ENCODE peak calls at places on chromosome 4, in eight cellular contexts. B, N, M, X, T, J, W and V are unnamed samples.

GRCh38 chr4:60089546-60090273 is 1110.4 kb upstream of the ADGRL3 start:
- DNase-seq in B (no peak), J (no peak), N (no peak), X (no peak), M (no peak), W (no peak), T (no peak), V (no peak)

GRCh38 chr4:17562157-17562556 is 14.8 kb upstream of the LAP3 start:
- DNase-seq in T (no peak), M (no peak), W (no peak), N (no peak), B (no peak), X (no peak), J (no peak), V (no peak)

GRCh38 chr4:86895692-86896488 is 3.7 kb upstream of the C4orf36 start:
- DNase-seq in T (no peak), M (peak), N (peak), X (peak), B (no peak), J (peak), W (peak), V (peak)

GRCh38 chr4:108272566-108272965 is 103.8 kb upstream of the LEF1 start:
- DNase-seq in T (no peak), J (peak), M (no peak), X (no peak), N (no peak), B (no peak), W (peak), V (no peak)

GRCh38 chr4:168636506-168637176 is 139.8 kb downstream of the PALLD start:
- DNase-seq in N (no peak), X (no peak), M (no peak), J (peak), W (peak), B (no peak), T (no peak), V (no peak)

GRCh38 chr4:113052379-113052951 is 3.0 kb downstream of the ANK2 start:
- DNase-seq in J (peak), X (no peak), B (no peak), N (no peak), W (peak), M (no peak), T (peak), V (peak)

GRCh38 chr4:73732759-73733431 is 7.5 kb upstream of the CXCL8 start:
- DNase-seq in W (no peak), M (no peak), B (no peak), J (no peak), X (no peak), T (no peak), N (no peak), V (no peak)

GRCh38 chr4:1969928-1970723 is 38.6 kb downstream of the NELFA start:
- DNase-seq in W (no peak), X (no peak), J (no peak), T (no peak), M (no peak), B (no peak), N (no peak), V (no peak)

GRCh38 chr4:1465173-1466033 is 59.2 kb upstream of the NKX1-1 start:
- DNase-seq in J (no peak), M (no peak), X (no peak), N (no peak), B (no peak), W (no peak), T (no peak), V (no peak)

GRCh38 chr4:118835896-118836762 is at the start of gene SEC24D:
- DNase-seq in M (peak), N (peak), T (peak), X (peak), J (peak), B (peak), W (peak), V (peak)

GRCh38 chr4:89539374-89539773 is 231.8 kb upstream of the GPRIN3 start:
- DNase-seq in W (no peak), T (no peak), N (no peak), B (no peak), X (no peak), M (no peak), J (peak), V (no peak)

DNA sequence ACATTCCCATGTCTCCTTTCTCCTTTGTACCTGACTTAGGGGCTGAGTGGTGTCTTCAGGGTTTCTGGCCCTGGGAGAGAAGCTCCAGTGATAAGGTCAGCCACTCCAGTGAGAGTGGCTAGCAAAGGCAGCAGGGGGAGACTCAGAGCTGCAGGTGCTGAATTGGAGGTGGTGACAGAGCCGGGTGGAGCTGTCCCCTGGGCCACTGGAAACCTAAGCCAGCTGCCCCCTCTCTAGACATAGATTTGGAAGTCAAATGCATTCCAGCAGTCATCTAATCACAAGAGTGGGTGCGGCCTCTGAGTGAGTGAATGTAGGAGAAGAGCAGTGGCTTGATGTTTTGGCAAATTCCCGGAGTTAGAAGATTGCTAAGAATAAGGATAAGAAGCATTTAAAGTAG is 28.5 kb downstream of the TRIM2 start:
- DNase-seq in W (peak), N (peak), B (no peak), T (no peak), J (no peak), M (no peak), X (no peak), V (no peak)
- TF ChIP-seq CTCF in W (peak), N (no peak), B (no peak), T (peak), J (no peak), M (no peak), X (peak), V (no peak)

GRCh38 chr4:141254326-141254725 is 33.6 kb downstream of the ZNF330 start:
- DNase-seq in J (no peak), X (no peak), W (no peak), M (no peak), B (no peak), N (no peak), T (no peak), V (no peak)

GRCh38 chr4:141255016-141255415 is 34.3 kb downstream of the ZNF330 start:
- DNase-seq in M (no peak), X (no peak), N (no peak), T (no peak), W (no peak), B (no peak), J (no peak), V (no peak)

DNA sequence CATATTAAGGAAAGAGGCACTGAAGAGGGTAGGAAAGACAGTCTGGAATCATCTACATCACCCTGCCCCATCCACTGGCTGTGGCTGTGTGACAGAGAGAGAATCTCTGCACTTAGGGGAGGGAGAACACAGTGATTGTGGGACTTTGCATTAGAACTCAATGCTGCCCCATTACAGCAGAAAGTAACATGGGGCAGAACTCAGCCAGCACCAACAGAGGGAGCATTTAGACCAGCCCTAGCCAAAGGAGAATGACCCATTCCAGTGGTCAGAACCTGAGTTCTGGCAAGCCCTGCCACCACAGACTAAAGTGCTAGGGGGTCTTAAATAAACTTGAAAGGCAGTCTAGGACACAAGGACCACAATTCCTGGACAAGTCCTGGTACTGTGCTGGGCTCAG is 37.9 kb downstream of the ZNF330 start:
- DNase-seq in T (no peak), X (no peak), B (no peak), J (no peak), M (no peak), N (no peak), W (no peak), V (no peak)
- TF ChIP-seq CTCF in T (no peak), X (no peak), B (no peak), J (no peak), M (no peak), N (no peak), W (no peak), V (no peak)

GRCh38 chr4:4245172-4245571 is 2.9 kb downstream of the TMEM128 start:
- DNase-seq in X (no peak), T (no peak), M (no peak), N (no peak), W (no peak), B (no peak), J (no peak), V (no peak)

GRCh38 chr4:4247711-4248035 is 350 bp downstream of the TMEM128 start:
- DNase-seq in M (no peak), B (no peak), T (no peak), W (no peak), J (no peak), N (no peak), X (no peak), V (no peak)

GRCh38 chr4:4249876-4250275 is 1.9 kb upstream of the TMEM128 start:
- DNase-seq in J (no peak), W (no peak), T (no peak), M (no peak), N (no peak), B (no peak), X (no peak), V (no peak)

GRCh38 chr4:4248885-4249203 is 821 bp upstream of the TMEM128 start:
- DNase-seq in T (no peak), X (no peak), W (no peak), B (no peak), J (no peak), N (no peak), M (no peak), V (no peak)

GRCh38 chr4:4248036-4248884 is at the start of gene TMEM128:
- DNase-seq in N (peak), B (peak), M (peak), T (peak), J (peak), W (peak), X (peak), V (peak)
- TF ChIP-seq CTCF in N (no peak), B (no peak), M (peak), T (peak), J (peak), W (peak), X (peak), V (no peak)

DNA sequence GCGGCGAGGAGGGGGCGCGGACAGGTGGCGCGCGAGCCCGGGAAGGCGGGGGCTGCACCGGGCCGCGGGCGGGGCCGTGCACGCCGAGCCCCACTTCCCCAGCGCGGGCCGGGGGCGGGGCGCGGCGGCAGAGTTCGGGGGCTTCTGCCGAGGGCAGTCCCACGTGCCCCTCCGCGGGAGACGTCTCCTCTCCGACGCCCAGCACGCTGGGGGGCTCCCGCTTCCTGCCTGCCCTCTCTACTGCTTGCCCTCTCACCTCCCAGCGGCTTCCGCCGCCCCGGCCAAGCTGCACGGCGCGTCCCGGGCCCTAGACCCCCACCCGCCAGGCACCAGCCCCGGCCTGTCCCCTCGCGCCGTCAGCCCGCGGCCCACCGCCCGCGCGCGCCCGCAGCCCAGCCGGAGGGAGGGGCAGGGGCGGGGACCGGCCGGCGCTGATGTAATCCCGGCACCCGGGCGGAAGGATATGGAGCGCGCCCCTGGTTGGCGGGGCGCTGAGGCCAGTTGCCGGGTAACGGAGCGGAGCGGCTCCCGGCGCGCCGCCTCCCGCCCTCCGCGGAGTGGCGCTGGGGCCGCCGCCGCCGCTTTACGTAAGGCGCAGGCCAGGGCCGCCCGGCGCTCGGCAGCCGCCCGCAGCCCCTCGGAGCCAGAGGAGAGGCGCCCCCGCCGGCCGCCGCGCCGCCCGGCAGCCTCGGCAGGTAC is at the start of gene KIAA0232:
- DNase-seq in W (peak), N (peak), B (peak), J (peak), X (peak), M (peak), T (peak), V (peak)
- TF ChIP-seq CTCF in W (no peak), N (no peak), B (no peak), J (no peak), X (no peak), M (no peak), T (no peak), V (peak)

DNA sequence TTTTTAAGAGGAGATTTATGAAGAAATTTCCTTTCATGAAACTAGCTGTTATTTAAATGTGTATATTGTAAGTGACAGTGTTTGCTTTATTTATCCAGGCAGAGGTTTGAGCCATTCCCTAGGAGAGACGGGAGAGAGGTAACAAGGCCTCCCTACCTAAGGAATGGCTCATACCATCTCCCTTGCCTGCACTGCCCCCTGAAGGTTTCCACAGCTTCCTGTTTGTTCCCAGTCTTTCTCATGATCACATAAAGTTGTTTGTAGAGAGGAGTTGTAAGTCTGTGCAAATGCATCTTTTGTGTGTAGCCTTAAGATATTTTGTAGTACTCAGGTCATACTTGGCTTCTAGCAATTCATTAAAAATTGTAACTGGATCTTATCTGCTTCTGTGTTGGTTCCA is 1504.5 kb upstream of the PCDH10 start:
- DNase-seq in T (no peak), M (peak), X (no peak), J (no peak), W (peak), N (peak), B (no peak), V (no peak)
- TF ChIP-seq CTCF in T (no peak), M (peak), X (peak), J (peak), W (peak), N (no peak), B (no peak), V (no peak)

DNA sequence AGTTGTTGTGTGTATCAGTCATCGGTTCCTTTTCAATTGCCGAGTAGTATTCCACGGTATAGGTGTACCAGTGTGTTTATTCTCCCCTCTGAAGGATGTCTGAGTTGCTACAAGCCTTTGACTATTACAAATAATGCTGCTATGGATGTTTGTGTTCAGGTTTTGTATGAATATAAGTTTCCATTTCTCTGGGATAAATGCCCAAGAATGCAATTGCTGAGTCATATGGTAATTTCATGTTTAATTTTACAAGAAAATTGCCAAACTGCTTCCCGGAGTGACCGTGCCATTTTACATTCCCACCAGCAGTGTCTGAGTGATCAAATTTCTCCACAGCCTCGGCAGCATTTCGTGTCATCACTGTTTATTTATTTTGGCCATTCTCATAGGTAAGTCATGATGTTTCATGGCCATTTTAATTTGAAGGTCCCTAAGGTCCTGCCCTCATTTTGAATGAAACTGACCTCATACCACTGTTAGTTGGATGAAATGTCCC is 73.9 kb downstream of the IRF2 start:
- DNase-seq in B (no peak), J (peak), M (peak), X (no peak), T (no peak), W (peak), N (peak), V (no peak)
- TF ChIP-seq CTCF in B (no peak), J (peak), M (no peak), X (no peak), T (no peak), W (peak), N (no peak), V (no peak)

DNA sequence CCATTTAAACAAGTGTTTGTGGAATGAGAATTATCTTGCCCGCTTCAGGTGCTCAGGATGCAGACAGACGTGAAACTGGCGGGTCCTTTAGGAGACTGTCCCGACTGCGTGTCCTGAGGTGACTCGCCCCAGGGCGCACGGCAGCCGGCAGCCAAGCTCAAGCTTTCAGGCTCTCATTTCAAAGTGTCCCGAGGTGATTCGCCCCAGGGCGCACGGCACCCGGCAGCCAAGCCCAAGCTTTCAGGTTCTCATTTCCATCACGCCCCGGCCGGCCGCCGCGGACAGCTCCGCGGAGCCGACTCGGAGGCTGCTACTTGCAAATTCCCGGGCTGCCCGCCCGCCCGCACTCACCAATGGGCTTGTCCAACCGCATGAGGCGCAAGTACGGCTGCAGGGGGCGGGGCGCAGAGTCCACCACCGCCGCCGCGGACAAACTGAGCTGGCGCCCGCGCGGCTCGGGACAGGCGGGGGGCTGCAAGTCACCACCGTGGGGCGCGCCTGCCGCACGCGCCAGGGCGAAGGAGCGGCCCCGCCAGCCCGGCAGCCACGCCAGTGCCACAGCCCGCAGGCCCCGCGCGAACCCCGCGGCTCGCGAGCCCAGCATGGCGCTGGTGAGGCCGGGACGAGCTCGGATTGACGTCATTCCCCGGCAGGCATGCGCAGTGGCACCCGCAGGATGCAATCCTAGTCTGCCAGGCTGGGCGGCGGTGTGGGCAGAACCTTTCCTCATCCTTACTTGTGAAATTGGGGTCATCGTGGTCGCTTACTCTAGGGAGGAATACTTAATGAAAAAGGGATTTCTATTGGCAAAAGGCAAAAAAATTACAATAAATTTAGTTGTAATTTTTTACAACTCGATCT is at the start of gene COQ2:
- DNase-seq in T (peak), N (peak), M (peak), W (peak), X (peak), J (peak), B (peak), V (peak)
- TF ChIP-seq CTCF in T (peak), N (no peak), M (peak), W (peak), X (peak), J (no peak), B (peak), V (no peak)

GRCh38 chr4:95637047-95637600 is 88.4 kb upstream of the UNC5C start:
- DNase-seq in M (peak), W (peak), X (peak), B (no peak), N (no peak), J (peak), T (no peak), V (no peak)
- TF ChIP-seq CTCF in M (no peak), W (peak), X (peak), B (no peak), N (no peak), J (peak), T (no peak), V (no peak)

GRCh38 chr4:155208258-155209054 is at the start of gene NPY2R:
- DNase-seq in W (no peak), X (peak), T (no peak), J (no peak), B (no peak), N (no peak), M (no peak), V (no peak)

GRCh38 chr4:155207534-155208257 is 740 bp upstream of the NPY2R start:
- DNase-seq in N (no peak), B (no peak), W (peak), T (no peak), M (no peak), J (no peak), X (peak), V (no peak)
- TF ChIP-seq CTCF in N (no peak), B (no peak), W (peak), T (no peak), M (no peak), J (peak), X (peak), V (no peak)

GRCh38 chr4:66972087-66972486 is 573.2 kb downstream of the CENPC start:
- DNase-seq in T (no peak), J (peak), B (no peak), M (no peak), W (no peak), N (no peak), X (no peak), V (no peak)
- TF ChIP-seq CTCF in T (no peak), J (no peak), B (no peak), M (no peak), W (no peak), N (no peak), X (no peak), V (no peak)